ENCODE peak calls at places on chromosomes 4 and X, in five cellular contexts. A is HFF-Myc, V is astrocyte of the spinal cord, J is fibroblast of pulmonary artery, K is breast epithelium. X is an unnamed sample.

GRCh38 chr4:5738061-5738460 is 27.1 kb downstream of the EVC start:
- DNase-seq in J (no peak), V (no peak), K (no peak), A (no peak), X (no peak)

GRCh38 chr4:4852591-4853362 is 6.7 kb upstream of the MSX1 start:
- DNase-seq in V (peak; percentile 67), J (peak; percentile 68), A (no peak), K (no peak), X (no peak)

GRCh38 chr4:184933311-184933710 is 85.0 kb upstream of the HELT start:
- DNase-seq in K (no peak), A (no peak), V (no peak), J (no peak), X (no peak)

GRCh38 chrX:48945517-48946348 is 11.7 kb downstream of the OTUD5 start:
- DNase-seq in V (peak; percentile 45), J (peak; percentile 62), A (no peak), K (no peak), X (peak; percentile 23)

GRCh38 chr4:123706961-123707360 is 310.4 kb downstream of the SPRY1 start:
- DNase-seq in K (no peak), J (no peak), A (no peak), V (peak; percentile 21), X (no peak)

GRCh38 chr4:108466936-108467902 is 153.2 kb upstream of the RPL34 start:
- DNase-seq in K (no peak), J (peak; percentile 33), V (peak; percentile 95), A (peak; percentile 96), X (no peak)

GRCh38 chr4:138007572-138007971 is 234.6 kb downstream of the SLC7A11 start:
- DNase-seq in V (peak; percentile 5), J (peak; percentile 15), A (no peak), K (no peak), X (no peak)

GRCh38 chr4:38177792-38178665 is 217.8 kb downstream of the PTTG2 start:
- DNase-seq in A (no peak), K (no peak), J (peak; percentile 79), V (no peak), X (no peak)

GRCh38 chr4:132169660-132170059 is 979.4 kb upstream of the PCDH10 start:
- DNase-seq in V (no peak), J (no peak), K (no peak), A (no peak), X (no peak)

GRCh38 chrX:114075073-114075673 is 508.7 kb upstream of the HTR2C start:
- DNase-seq in V (peak; percentile 2), J (peak; percentile 1), A (no peak), K (no peak), X (no peak)

GRCh38 chr4:187474238-187474637 is 521.3 kb upstream of the ZFP42 start:
- DNase-seq in J (no peak), K (no peak), A (no peak), V (no peak), X (no peak)

GRCh38 chrX:69324851-69325250 is 159.6 kb upstream of the PJA1 start:
- DNase-seq in V (no peak), J (no peak), K (no peak), A (no peak), X (no peak)

GRCh38 chrX:124540474-124540873 is 194.1 kb downstream of the SH2D1A start:
- DNase-seq in A (no peak), J (no peak), V (no peak), K (no peak), X (no peak)

GRCh38 chrX:70479970-70480659 is 35.5 kb downstream of the DLG3 start:
- DNase-seq in A (no peak), V (no peak), K (peak; percentile 20), J (peak; percentile 22), X (no peak)

GRCh38 chr4:55634417-55635128 is 1.5 kb downstream of the NMU start:
- DNase-seq in A (no peak), J (no peak), V (no peak), K (no peak), X (no peak)

GRCh38 chrX:83008415-83008814 is 499.7 kb upstream of the POU3F4 start:
- DNase-seq in J (peak; percentile 0), V (no peak), A (no peak), K (no peak), X (no peak)

GRCh38 chr4:142645478-142646108 is 200.5 kb downstream of the INPP4B start:
- DNase-seq in A (no peak), J (peak; percentile 51), V (no peak), K (no peak), X (no peak)

GRCh38 chrX:120514236-120514635 is 45.1 kb upstream of the LAMP2 start:
- DNase-seq in K (no peak), J (peak; percentile 34), A (no peak), V (peak; percentile 22), X (no peak)

GRCh38 chr4:17324431-17324830 is 187.5 kb downstream of the QDPR start:
- DNase-seq in K (no peak), J (peak; percentile 76), V (peak; percentile 70), A (no peak), X (no peak)

GRCh38 chr4:182306792-182307507 is 63.7 kb downstream of the TENM3 start:
- DNase-seq in K (no peak), J (no peak), V (peak; percentile 36), A (no peak), X (no peak)

GRCh38 chr4:10083331-10083769 is 33.2 kb downstream of the WDR1 start:
- DNase-seq in V (no peak), K (no peak), J (no peak), A (no peak), X (no peak)

GRCh38 chr4:41363384-41363981 is 106.8 kb downstream of the UCHL1 start:
- DNase-seq in V (peak; percentile 24), A (no peak), J (peak; percentile 40), K (no peak), X (no peak)

GRCh38 chrX:18668468-18668867 is 3.4 kb downstream of the RS1 start:
- DNase-seq in J (no peak), K (no peak), A (no peak), V (no peak), X (no peak)

GRCh38 chr4:101471201-101471600 is 123.9 kb upstream of the PPP3CA start:
- DNase-seq in K (no peak), J (no peak), V (peak; percentile 65), A (no peak), X (no peak)

GRCh38 chrX:138481649-138482048 is 229.9 kb downstream of the FGF13 start:
- DNase-seq in V (no peak), J (no peak), K (no peak), A (no peak), X (no peak)

GRCh38 chr4:28792917-28793597 is 1927.1 kb upstream of the PCDH7 start:
- DNase-seq in K (no peak), J (no peak), V (no peak), A (no peak), X (peak; percentile 14)

GRCh38 chr4:140052050-140052449 is 101.9 kb downstream of the MAML3 start:
- DNase-seq in A (no peak), J (peak; percentile 63), V (peak; percentile 48), K (no peak), X (no peak)

GRCh38 chrX:51395807-51396728 is 63.4 kb downstream of the NUDT10 start:
- DNase-seq in J (no peak), K (no peak), A (no peak), V (no peak), X (no peak)

GRCh38 chrX:10859353-10859752 is 239.0 kb upstream of the MID1 start:
- DNase-seq in K (no peak), V (no peak), J (no peak), A (no peak), X (no peak)

GRCh38 chr4:6352031-6352763 is 82.5 kb downstream of the WFS1 start:
- DNase-seq in J (no peak), K (no peak), A (no peak), V (no peak), X (no peak)

GRCh38 chr4:48102303-48102702 is 31.7 kb downstream of the TXK start:
- DNase-seq in V (no peak), A (no peak), K (no peak), J (no peak), X (no peak)
- TF ChIP-seq CTCF in V (no peak), A (peak; percentile 8), K (no peak), J (peak; percentile 5), X (no peak)

GRCh38 chrX:106751407-106751806 is 24.9 kb downstream of the RNF128 start:
- DNase-seq in K (no peak), A (no peak), V (no peak), J (no peak), X (no peak)

GRCh38 chrX:106748377-106748776 is 21.9 kb downstream of the RNF128 start:
- DNase-seq in J (no peak), K (no peak), V (no peak), A (no peak), X (no peak)

DNA sequence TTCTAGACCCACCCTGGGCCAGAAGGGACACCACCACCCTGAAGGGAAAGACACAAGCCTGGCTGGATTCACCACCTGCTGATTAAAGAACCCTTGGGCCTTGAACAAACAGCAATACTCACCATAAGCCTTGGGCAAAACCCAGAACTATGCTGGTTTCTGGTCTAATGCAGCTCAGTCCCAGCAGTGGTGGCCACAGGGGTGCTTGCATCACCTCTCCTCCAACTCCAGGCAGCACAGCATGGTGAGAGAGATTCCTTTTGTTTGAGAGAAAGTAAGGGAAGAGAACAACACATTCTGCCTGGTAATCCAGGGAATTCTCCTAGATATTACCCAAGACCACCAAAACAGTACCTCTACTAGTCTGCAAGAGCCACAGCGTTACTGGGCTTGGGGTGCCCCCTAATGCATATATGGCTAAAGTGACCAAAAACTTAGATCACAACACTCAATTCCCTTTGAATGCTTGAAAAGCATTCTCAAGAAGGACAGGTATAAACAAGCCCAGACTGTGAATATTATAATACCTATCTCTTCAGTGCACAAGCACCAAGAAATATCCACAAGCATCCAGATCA is 25.7 kb downstream of the RNF128 start:
- DNase-seq in J (peak; percentile 17), A (no peak), K (no peak), V (peak; percentile 19), X (no peak)
- TF ChIP-seq CTCF in J (peak; percentile 16), A (peak; percentile 8), K (no peak), V (peak; percentile 35), X (peak; percentile 9)

GRCh38 chr4:176814770-176815169 is 22.0 kb upstream of the VEGFC start:
- DNase-seq in K (no peak), V (peak; percentile 47), A (no peak), J (peak; percentile 71), X (no peak)

GRCh38 chr4:176805155-176805554 is 12.4 kb upstream of the VEGFC start:
- DNase-seq in A (no peak), K (no peak), J (peak; percentile 79), V (no peak), X (no peak)

GRCh38 chr4:176810481-176811249 is 17.9 kb upstream of the VEGFC start:
- DNase-seq in J (peak; percentile 52), V (no peak), A (no peak), K (no peak), X (no peak)
- TF ChIP-seq CTCF in J (no peak), V (no peak), A (no peak), K (no peak), X (no peak)

DNA sequence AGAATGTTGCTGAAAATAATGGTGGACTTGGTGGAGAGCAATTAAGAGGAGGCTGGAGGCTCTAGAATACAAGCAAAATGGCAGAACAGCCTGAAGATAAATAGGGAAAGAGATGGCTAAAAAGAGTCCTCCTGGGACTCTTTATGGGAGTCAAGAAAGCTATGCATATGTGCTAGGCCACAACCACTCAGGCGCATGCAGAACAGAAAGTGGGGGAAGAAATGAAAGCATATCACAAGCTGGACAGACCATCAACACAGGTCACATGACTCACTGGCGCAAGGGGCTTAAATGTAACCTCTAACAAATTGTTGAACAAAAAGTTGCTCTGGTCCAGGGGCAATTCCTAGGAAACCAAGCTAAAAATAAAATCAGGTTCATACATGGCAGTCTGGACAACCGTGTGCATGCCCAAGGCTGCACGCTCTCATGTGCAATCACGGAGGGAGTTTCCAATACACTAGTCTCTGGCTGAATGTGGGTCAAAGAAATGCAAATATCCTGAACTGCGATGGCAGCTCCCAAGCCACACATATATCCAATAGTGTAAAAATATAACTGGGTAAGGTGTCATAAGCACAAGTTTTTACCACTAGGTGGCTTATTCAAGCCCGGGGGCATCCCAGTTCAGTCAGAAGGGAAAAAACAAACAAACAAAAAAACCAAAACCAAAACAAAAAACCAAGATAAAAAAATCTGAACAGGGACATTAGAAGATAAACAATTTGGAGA is 45.4 kb downstream of the ZNF711 start:
- DNase-seq in J (no peak), A (no peak), K (no peak), V (no peak), X (no peak)
- TF ChIP-seq CTCF in J (no peak), A (no peak), K (no peak), V (no peak), X (no peak)

X was measured in D721Med.